ENCODE peak calls at places on chromosomes 7 and 10, in four cellular contexts. H is effector CD4-positive, alpha-beta T cell; J is NCI-H1105 treated with DMSO at 0.1 percent for 48 hours; W is fibroblast of pulmonary artery. F is an unnamed sample.

GRCh38 chr7:85840532-85840931 is 653.7 kb upstream of the SEMA3D start:
- DNase-seq in H (no peak), J (no peak), W (peak; percentile 59), F (no peak)

GRCh38 chr7:133662276-133662675 is 409.4 kb downstream of the EXOC4 start:
- DNase-seq in H (no peak), J (no peak), W (no peak), F (no peak)

GRCh38 chr10:28713626-28714352 is 36.5 kb downstream of the BAMBI start:
- DNase-seq in H (no peak), J (no peak), W (no peak), F (no peak)

GRCh38 chr10:116880716-116881440 is 31.6 kb downstream of the ENO4 start:
- DNase-seq in H (no peak), J (no peak), W (no peak), F (no peak)

GRCh38 chr7:132049462-132050304 is 493.3 kb upstream of the PODXL start:
- DNase-seq in H (no peak), J (no peak), W (peak; percentile 41), F (no peak)

GRCh38 chr10:62811159-62811875 is 4.8 kb downstream of the EGR2 start:
- DNase-seq in H (no peak), J (no peak), W (no peak), F (no peak)

GRCh38 chr10:31887850-31888249 is 40.8 kb downstream of the ARHGAP12 start:
- DNase-seq in H (no peak), J (no peak), W (no peak), F (no peak)

GRCh38 chr10:28211759-28212158 is 91.1 kb downstream of the MPP7 start:
- DNase-seq in H (no peak), J (no peak), W (no peak), F (no peak)

GRCh38 chr7:116630357-116630756 is 41.6 kb upstream of the MET start:
- DNase-seq in H (no peak), J (no peak), W (no peak), F (no peak)

GRCh38 chr10:15120523-15120922 is 23.4 kb downstream of the RPP38 start:
- DNase-seq in H (no peak), J (no peak), W (peak; percentile 79), F (no peak)